ENCODE peak calls at places on chromosomes 16 and 17, in six cellular contexts. W is mucosa of descending colon; S is kidney tubule cell; N is stimulated activated CD4-positive, alpha-beta T cell treated with anti-CD3 and anti-CD28 coated beads, Interleukin-1b, Interleukin-23, amount 100 ng/mL, for 1 hour; R is CD8-positive, alpha-beta T cell; V is uterus. C is an unnamed sample.

GRCh38 chr16:28136751-28137434 is 73.4 kb upstream of the GSG1L start:
- DNase-seq in V (no peak), S (no peak), W (no peak), R (peak; percentile 54), N (no peak), C (no peak)

GRCh38 chr17:17535957-17536356 is 39.8 kb upstream of the RASD1 start:
- DNase-seq in N (no peak), W (peak; percentile 17), S (peak; percentile 9), V (peak; percentile 36), R (no peak), C (no peak)

GRCh38 chr17:63082273-63082861 is 116.3 kb downstream of the TANC2 start:
- DNase-seq in N (no peak), V (no peak), W (peak; percentile 5), R (no peak), S (peak; percentile 8), C (peak; percentile 42)

GRCh38 chr17:61260061-61260797 is 139.4 kb upstream of the TBX2 start:
- DNase-seq in S (no peak), R (no peak), V (no peak), N (no peak), W (no peak), C (no peak)

GRCh38 chr17:39239640-39240314 is 14.0 kb upstream of the STAC2 start:
- DNase-seq in W (peak; percentile 80), N (peak; percentile 50), S (peak; percentile 49), R (peak; percentile 72), V (no peak), C (peak; percentile 36)

GRCh38 chr16:28218109-28218508 is 6.3 kb upstream of the XPO6 start:
- DNase-seq in W (peak; percentile 51), S (peak; percentile 48), N (no peak), R (peak; percentile 63), V (no peak), C (peak; percentile 65)

GRCh38 chr17:39360537-39360936 is 40.9 kb downstream of the FBXL20 start:
- DNase-seq in N (no peak), W (no peak), R (no peak), S (no peak), V (no peak), C (no peak)

GRCh38 chr17:61250335-61250890 is 149.2 kb upstream of the TBX2 start:
- DNase-seq in W (no peak), R (no peak), S (peak; percentile 68), N (no peak), V (no peak), C (peak; percentile 80)

GRCh38 chr16:66988197-66988788 is at the start of gene CES4A:
- DNase-seq in V (no peak), R (no peak), N (no peak), W (no peak), S (peak; percentile 95), C (peak; percentile 40)

GRCh38 chr16:68069511-68070248 is 15.5 kb upstream of the NFATC3 start:
- DNase-seq in S (no peak), N (no peak), R (peak; percentile 43), W (peak; percentile 82), V (no peak), C (no peak)

GRCh38 chr17:43932357-43932756 is 9.9 kb downstream of the PPY start:
- DNase-seq in R (no peak), W (no peak), S (no peak), N (no peak), V (no peak), C (no peak)

GRCh38 chr16:50083996-50084395 is 18.2 kb downstream of the HEATR3 start:
- DNase-seq in S (no peak), V (no peak), W (no peak), N (no peak), R (no peak), C (no peak)

GRCh38 chr16:82294874-82295273 is 124.8 kb upstream of the MPHOSPH6 start:
- DNase-seq in V (no peak), R (no peak), S (no peak), W (no peak), N (no peak), C (no peak)

GRCh38 chr16:6104423-6104822 is 1006.8 kb upstream of the EEF2KMT start:
- DNase-seq in V (no peak), S (no peak), W (no peak), R (no peak), N (no peak), C (peak; percentile 80)

GRCh38 chr17:49969134-49969759 is at the start of gene DLX4:
- DNase-seq in S (no peak), W (no peak), V (no peak), R (no peak), N (no peak), C (peak; percentile 80)

GRCh38 chr17:39836117-39836516 is 28.0 kb downstream of the IKZF3 start:
- DNase-seq in R (no peak), S (no peak), V (no peak), W (no peak), N (no peak), C (no peak)

GRCh38 chr17:27236710-27237315 is 57.1 kb upstream of the WSB1 start:
- DNase-seq in S (peak; percentile 67), W (peak; percentile 97), R (peak; percentile 80), V (peak; percentile 78), N (peak; percentile 58), C (peak; percentile 63)

GRCh38 chr16:73214825-73215481 is 167.0 kb upstream of the ZFHX3 start:
- DNase-seq in V (peak; percentile 24), W (no peak), N (no peak), R (no peak), S (peak; percentile 35), C (peak; percentile 85)

GRCh38 chr16:72309001-72309400 is 137.0 kb upstream of the PMFBP1 start:
- DNase-seq in V (no peak), W (no peak), N (no peak), R (no peak), S (no peak), C (no peak)

GRCh38 chr16:71380831-71381230 is 22.3 kb downstream of the CALB2 start:
- DNase-seq in S (no peak), R (no peak), N (no peak), W (no peak), V (no peak), C (no peak)

GRCh38 chr17:17044846-17045561 is 2.7 kb downstream of the MPRIP start:
- DNase-seq in V (peak; percentile 54), R (no peak), W (no peak), S (peak; percentile 62), N (no peak), C (peak; percentile 90)

GRCh38 chr16:15854061-15854460 is 2.8 kb downstream of the MYH11 start:
- DNase-seq in R (no peak), N (no peak), V (no peak), W (no peak), S (no peak), C (no peak)

C was measured in M059J.